ENCODE peak calls at places on chromosomes 13 and 19, in four cellular contexts. P, Q, N and E are unnamed samples.

GRCh38 chr19:41531438-41532311 is 44.3 kb upstream of the CEACAM21 start:
- DNase-seq in P (no peak), Q (peak; percentile 43), N (peak; percentile 81), E (no peak)

GRCh38 chr13:73593199-73593765 is 534.5 kb downstream of the KLF5 start:
- DNase-seq in P (no peak), Q (no peak), N (no peak), E (no peak)

GRCh38 chr13:111572956-111573355 is 252.5 kb downstream of the TEX29 start:
- DNase-seq in P (no peak), Q (no peak), N (no peak), E (no peak)

GRCh38 chr19:19315444-19315843 is 4.9 kb downstream of the SUGP1 start:
- DNase-seq in P (no peak), Q (no peak), N (no peak), E (no peak)

GRCh38 chr13:94711561-94712286 is 621 bp downstream of the SOX21 start:
- DNase-seq in P (no peak), Q (no peak), N (no peak), E (no peak)

GRCh38 chr19:46975918-46976782 is 43.5 kb upstream of the NPAS1 start:
- DNase-seq in P (peak; percentile 73), Q (peak; percentile 99), N (peak; percentile 99), E (peak; percentile 100)

GRCh38 chr19:40150170-40150569 is 41.1 kb upstream of the MAP3K10 start:
- DNase-seq in P (no peak), Q (no peak), N (no peak), E (no peak)

GRCh38 chr13:101398920-101399319 is 17.4 kb downstream of the NALCN start:
- DNase-seq in P (no peak), Q (no peak), N (no peak), E (no peak)

GRCh38 chr13:23905766-23906165 is 8.5 kb upstream of the C1QTNF9B start:
- DNase-seq in P (no peak), Q (no peak), N (no peak), E (no peak)

GRCh38 chr19:860481-861098 is 1.1 kb downstream of the CFD start:
- DNase-seq in P (peak; percentile 50), Q (peak; percentile 70), N (peak; percentile 87), E (no peak)

GRCh38 chr13:55087085-55087484 is 2053.6 kb upstream of the PRR20A start:
- DNase-seq in P (no peak), Q (no peak), N (no peak), E (no peak)

GRCh38 chr13:73338389-73338788 is 279.6 kb downstream of the KLF5 start:
- DNase-seq in P (no peak), Q (no peak), N (no peak), E (no peak)

GRCh38 chr13:84187626-84188025 is 305.4 kb upstream of the SLITRK1 start:
- DNase-seq in P (no peak), Q (no peak), N (no peak), E (no peak)

GRCh38 chr19:7067716-7068115 is 1.8 kb upstream of the ZNF557 start:
- DNase-seq in P (no peak), Q (no peak), N (no peak), E (peak; percentile 2)

GRCh38 chr19:51450730-51451307 is 7.4 kb downstream of the SIGLEC8 start:
- DNase-seq in P (no peak), Q (no peak), N (no peak), E (no peak)

GRCh38 chr19:33860691-33861090 is 64.0 kb downstream of the KCTD15 start:
- DNase-seq in P (no peak), Q (no peak), N (no peak), E (no peak)

GRCh38 chr19:5048091-5048726 is 79.3 kb downstream of the KDM4B start:
- DNase-seq in P (peak; percentile 39), Q (peak; percentile 74), N (peak; percentile 89), E (no peak)

GRCh38 chr13:76610819-76611415 is 275.3 kb downstream of the KCTD12 start:
- DNase-seq in P (no peak), Q (no peak), N (no peak), E (no peak)

GRCh38 chr13:82766732-82767321 is 1115.4 kb downstream of the SLITRK1 start:
- DNase-seq in P (no peak), Q (no peak), N (no peak), E (no peak)

GRCh38 chr19:18967358-18968146 is 26.5 kb upstream of the HOMER3 start:
- DNase-seq in P (no peak), Q (peak; percentile 97), N (peak; percentile 83), E (no peak)

GRCh38 chr19:39997595-39998216 is 846 bp downstream of the ZNF546 start:
- DNase-seq in P (no peak), Q (no peak), N (no peak), E (no peak)

GRCh38 chr13:21012841-21013681 is 48.3 kb downstream of the LATS2 start:
- DNase-seq in P (no peak), Q (no peak), N (no peak), E (peak; percentile 70)

GRCh38 chr13:97856001-97856675 is 97.3 kb upstream of the IPO5 start:
- DNase-seq in P (no peak), Q (peak; percentile 12), N (peak; percentile 80), E (peak; percentile 72)

GRCh38 chr13:99289674-99290337 is 17.4 kb downstream of the GPR183 start:
- DNase-seq in P (no peak), Q (no peak), N (no peak), E (no peak)

GRCh38 chr13:109704771-109705628 is 81.4 kb downstream of the IRS2 start:
- DNase-seq in P (no peak), Q (no peak), N (peak; percentile 68), E (no peak)

GRCh38 chr19:1090731-1091543 is 4.2 kb downstream of the POLR2E start:
- DNase-seq in P (no peak), Q (no peak), N (no peak), E (no peak)

GRCh38 chr13:20828540-20829364 is 55.0 kb upstream of the EEF1AKMT1 start:
- DNase-seq in P (no peak), Q (no peak), N (no peak), E (no peak)

GRCh38 chr13:111337741-111338140 is 17.3 kb downstream of the TEX29 start:
- DNase-seq in P (no peak), Q (no peak), N (no peak), E (no peak)

GRCh38 chr19:30276312-30276884 is 95.8 kb upstream of the ZNF536 start:
- DNase-seq in P (no peak), Q (no peak), N (no peak), E (no peak)

GRCh38 chr13:27079421-27079958 is 92.1 kb downstream of the USP12 start:
- DNase-seq in P (peak; percentile 7), Q (no peak), N (no peak), E (peak; percentile 37)

GRCh38 chr13:26590951-26591350 is 33.5 kb downstream of the WASF3 start:
- DNase-seq in P (no peak), Q (no peak), N (no peak), E (no peak)

GRCh38 chr13:82480415-82480814 is 1401.9 kb downstream of the SLITRK1 start:
- DNase-seq in P (no peak), Q (no peak), N (no peak), E (no peak)

GRCh38 chr13:29362849-29363604 is 232.5 kb downstream of the SLC7A1 start:
- DNase-seq in P (peak; percentile 4), Q (peak; percentile 32), N (no peak), E (peak; percentile 6)

GRCh38 chr19:57410748-57411671 is at the start of gene ZNF17:
- DNase-seq in P (peak; percentile 83), Q (peak; percentile 95), N (peak; percentile 97), E (peak; percentile 80)

GRCh38 chr13:25468330-25469178 is 96.8 kb downstream of the ATP8A2 start:
- DNase-seq in P (no peak), Q (peak; percentile 5), N (no peak), E (no peak)

GRCh38 chr13:43861863-43862262 is 17.7 kb downstream of the CCDC122 start:
- DNase-seq in P (no peak), Q (no peak), N (no peak), E (no peak)

GRCh38 chr19:23867895-23868294 is 46.8 kb upstream of the ZNF726 start:
- DNase-seq in P (no peak), Q (no peak), N (no peak), E (no peak)
- TF ChIP-seq CTCF in P (no peak), Q (no peak), N (no peak), E (no peak)

GRCh38 chr19:16146112-16146511 is 2.6 kb downstream of the HSH2D start:
- DNase-seq in P (no peak), Q (no peak), N (no peak), E (no peak)
- H3K4me3 ChIP-seq in P (no peak overlapping the region), Q (no peak overlapping the region), N (no peak overlapping the region), E (no peak overlapping the region)

GRCh38 chr19:48814895-48815294 is 4.1 kb upstream of the BCAT2 start:
- DNase-seq in P (no peak), Q (no peak), N (no peak), E (no peak)

GRCh38 chr19:48812094-48812929 is 1.5 kb upstream of the BCAT2 start:
- DNase-seq in P (no peak), Q (peak; percentile 94), N (peak; percentile 96), E (no peak)

GRCh38 chr19:48810151-48810550 is 678 bp downstream of the BCAT2 start:
- DNase-seq in P (no peak), Q (no peak), N (no peak), E (no peak)

GRCh38 chr19:48815870-48816501 is 5.2 kb upstream of the BCAT2 start:
- DNase-seq in P (no peak), Q (peak; percentile 69), N (no peak), E (no peak)

GRCh38 chr19:48813123-48813911 is 2.5 kb upstream of the BCAT2 start:
- DNase-seq in P (no peak), Q (no peak), N (peak; percentile 49), E (no peak)
- TF ChIP-seq CTCF in P (peak; percentile 24), Q (no peak), N (no peak), E (peak; percentile 34)

GRCh38 chr19:35639863-35640262 is 1.7 kb upstream of the ETV2 start:
- DNase-seq in P (no peak), Q (no peak), N (no peak), E (no peak)
- H3K4me3 ChIP-seq in P (no peak overlapping the region), Q (no peak overlapping the region), N (no peak overlapping the region), E (no peak overlapping the region)

DNA sequence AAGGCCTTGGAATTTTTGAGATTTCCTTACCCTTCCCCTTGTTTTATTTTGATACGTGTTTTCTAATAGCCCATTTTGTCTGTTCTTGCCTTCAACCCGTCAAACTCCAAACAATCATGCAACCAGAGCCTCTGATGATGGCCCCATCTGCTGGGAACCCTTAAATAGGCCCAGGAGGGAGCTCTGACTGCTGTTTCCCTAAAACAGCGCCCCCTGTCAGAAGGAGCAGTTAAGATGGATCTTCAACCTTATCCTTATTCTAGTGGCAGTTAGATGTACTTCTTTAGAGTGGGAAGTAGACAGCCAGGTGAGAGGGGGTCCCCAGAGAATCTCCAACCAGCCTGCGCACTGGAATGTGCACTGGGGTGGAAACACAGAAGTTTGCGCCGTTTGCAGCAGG is 1031.0 kb upstream of the PCDH9 start:
- DNase-seq in P (no peak), Q (no peak), N (no peak), E (no peak)
- TF ChIP-seq CTCF in P (no peak), Q (no peak), N (no peak), E (peak; percentile 12)

GRCh38 chr19:3109491-3109890 is 15.3 kb downstream of the GNA11 start:
- DNase-seq in P (no peak), Q (no peak), N (no peak), E (no peak)
- H3K4me3 ChIP-seq in P (no peak overlapping the region), Q (no peak overlapping the region), N (no peak overlapping the region), E (no peak overlapping the region)